ENCODE peak calls at places on chromosomes 1 and 21, in six cellular contexts. B, T, K, J, N and Y are unnamed samples.

GRCh38 chr1:178818416-178818815 is 52.5 kb downstream of the ANGPTL1 start:
- DNase-seq in B (no peak), T (peak; percentile 23), K (no peak), J (peak; percentile 72), N (no peak), Y (no peak)

GRCh38 chr1:114219247-114219872 is 65.7 kb upstream of the SYT6 start:
- DNase-seq in B (no peak), T (no peak), K (no peak), J (peak; percentile 40), N (no peak), Y (no peak)

GRCh38 chr21:41973861-41974751 is 20.3 kb upstream of the C2CD2 start:
- DNase-seq in B (no peak), T (no peak), K (peak; percentile 16), J (no peak), N (no peak), Y (no peak)

GRCh38 chr21:16180613-16181012 is 450.8 kb downstream of the USP25 start:
- DNase-seq in B (no peak), T (no peak), K (no peak), J (no peak), N (no peak), Y (no peak)

GRCh38 chr1:225889743-225890142 is 797 bp upstream of the LEFTY1 start:
- DNase-seq in B (no peak), T (no peak), K (no peak), J (no peak), N (no peak), Y (no peak)

GRCh38 chr1:11967028-11967547 is 13.2 kb upstream of the MFN2 start:
- DNase-seq in B (no peak), T (no peak), K (no peak), J (peak; percentile 35), N (no peak), Y (no peak)

GRCh38 chr1:31382379-31382989 is 9.6 kb upstream of the FABP3 start:
- DNase-seq in B (no peak), T (no peak), K (no peak), J (peak; percentile 52), N (no peak), Y (no peak)

GRCh38 chr1:204286841-204287387 is 72.8 kb downstream of the PLEKHA6 start:
- DNase-seq in B (no peak), T (no peak), K (peak; percentile 19), J (no peak), N (peak; percentile 24), Y (no peak)

GRCh38 chr1:81967957-81968356 is 167.2 kb downstream of the ADGRL2 start:
- DNase-seq in B (no peak), T (no peak), K (no peak), J (no peak), N (no peak), Y (no peak)

GRCh38 chr1:43530483-43531452 is at the start of gene PTPRF:
- DNase-seq in B (peak; percentile 64), T (no peak), K (peak; percentile 41), J (peak; percentile 84), N (peak; percentile 26), Y (no peak)

GRCh38 chr1:68217060-68217554 is 15.2 kb downstream of the WLS start:
- DNase-seq in B (no peak), T (no peak), K (no peak), J (no peak), N (no peak), Y (no peak)

GRCh38 chr1:213387380-213388015 is 336.5 kb downstream of the RPS6KC1 start:
- DNase-seq in B (no peak), T (no peak), K (no peak), J (no peak), N (no peak), Y (no peak)

GRCh38 chr1:62744594-62745577 is 39.0 kb upstream of the ATG4C start:
- DNase-seq in B (no peak), T (no peak), K (no peak), J (no peak), N (no peak), Y (no peak)

GRCh38 chr1:240526321-240526720 is 85.6 kb downstream of the GREM2 start:
- DNase-seq in B (no peak), T (no peak), K (no peak), J (peak; percentile 83), N (no peak), Y (no peak)

GRCh38 chr1:19080715-19081114 is 124.2 kb upstream of the IFFO2 start:
- DNase-seq in B (no peak), T (no peak), K (no peak), J (no peak), N (no peak), Y (no peak)

GRCh38 chr1:155273134-155273982 is at the start of gene CLK2:
- DNase-seq in B (peak; percentile 93), T (peak; percentile 43), K (peak; percentile 98), J (peak; percentile 98), N (peak; percentile 98), Y (peak; percentile 92)

GRCh38 chr1:107767156-107767582 is 197.8 kb downstream of the VAV3 start:
- DNase-seq in B (no peak), T (no peak), K (no peak), J (no peak), N (no peak), Y (no peak)

GRCh38 chr1:53889304-53890298 is at the start of gene YIPF1:
- DNase-seq in B (peak; percentile 70), T (peak; percentile 61), K (peak; percentile 90), J (peak; percentile 98), N (peak; percentile 89), Y (peak; percentile 77)

GRCh38 chr1:55827350-55827749 is 612.2 kb upstream of the USP24 start:
- DNase-seq in B (no peak), T (peak; percentile 95), K (no peak), J (peak; percentile 94), N (no peak), Y (no peak)

GRCh38 chr1:158932171-158932570 is 819 bp downstream of the PYHIN1 start:
- DNase-seq in B (no peak), T (no peak), K (no peak), J (no peak), N (no peak), Y (no peak)

GRCh38 chr1:10629091-10629815 is 154.5 kb downstream of the PEX14 start:
- DNase-seq in B (no peak), T (no peak), K (no peak), J (no peak), N (no peak), Y (no peak)

GRCh38 chr1:14064649-14065442 is 364.9 kb downstream of the PRDM2 start:
- DNase-seq in B (no peak), T (no peak), K (no peak), J (no peak), N (no peak), Y (no peak)

GRCh38 chr1:88662723-88663122 is 21.4 kb upstream of the PKN2 start:
- DNase-seq in B (no peak), T (no peak), K (no peak), J (no peak), N (no peak), Y (no peak)

GRCh38 chr1:22105611-22106207 is 37.2 kb downstream of the WNT4 start:
- DNase-seq in B (no peak), T (no peak), K (peak; percentile 23), J (peak; percentile 71), N (peak; percentile 19), Y (peak; percentile 15)

GRCh38 chr1:111290104-111290503 is 547 bp upstream of the CHIA start:
- DNase-seq in B (no peak), T (no peak), K (no peak), J (no peak), N (no peak), Y (no peak)

GRCh38 chr1:38616846-38617245 is 242.7 kb downstream of the RRAGC start:
- DNase-seq in B (no peak), T (no peak), K (no peak), J (no peak), N (no peak), Y (no peak)

GRCh38 chr1:207888647-207889046 is 22.3 kb downstream of the CD34 start:
- DNase-seq in B (no peak), T (no peak), K (no peak), J (peak; percentile 54), N (no peak), Y (no peak)